ENCODE peak calls at places on chromosomes 2 and 18, in six cellular contexts. One of them, this sample, is unnamed.

GRCh38 chr18:6624271-6624670 is 105.2 kb upstream of the ARHGAP28 start:
- DNase-seq in heart right ventricle: no peak
- DNase-seq in CD4-positive, alpha-beta T cell: no peak
- DNase-seq in KG1: no peak
- DNase-seq in tibial nerve: no peak
- DNase-seq in GDM1: no peak
- DNase-seq in this sample: no peak

GRCh38 chr2:30277582-30277981 is 46.2 kb downstream of the LBH start:
- DNase-seq in heart right ventricle: no peak
- DNase-seq in CD4-positive, alpha-beta T cell: no peak
- DNase-seq in KG1: no peak
- DNase-seq in tibial nerve: no peak
- DNase-seq in GDM1: no peak
- DNase-seq in this sample: no peak

GRCh38 chr2:12047761-12048160 is 301.3 kb downstream of the LPIN1 start:
- DNase-seq in heart right ventricle: no peak
- DNase-seq in CD4-positive, alpha-beta T cell: no peak
- DNase-seq in KG1: no peak
- DNase-seq in tibial nerve: no peak
- DNase-seq in GDM1: no peak
- DNase-seq in this sample: no peak

GRCh38 chr2:212957624-212958023 is 193.8 kb downstream of the IKZF2 start:
- DNase-seq in heart right ventricle: no peak
- DNase-seq in CD4-positive, alpha-beta T cell: no peak
- DNase-seq in KG1: no peak
- DNase-seq in tibial nerve: peak
- DNase-seq in GDM1: no peak
- DNase-seq in this sample: no peak

GRCh38 chr18:77062518-77063003 is 70.0 kb downstream of the MBP start:
- DNase-seq in heart right ventricle: no peak
- DNase-seq in CD4-positive, alpha-beta T cell: peak
- DNase-seq in KG1: peak
- DNase-seq in tibial nerve: no peak
- DNase-seq in GDM1: no peak
- DNase-seq in this sample: no peak

GRCh38 chr2:40658917-40659316 is 207.0 kb upstream of the SLC8A1 start:
- DNase-seq in heart right ventricle: no peak
- DNase-seq in CD4-positive, alpha-beta T cell: no peak
- DNase-seq in KG1: no peak
- DNase-seq in tibial nerve: no peak
- DNase-seq in GDM1: no peak
- DNase-seq in this sample: no peak

GRCh38 chr2:236988216-236988615 is 97.5 kb upstream of the COPS8 start:
- DNase-seq in heart right ventricle: no peak
- DNase-seq in CD4-positive, alpha-beta T cell: no peak
- DNase-seq in KG1: no peak
- DNase-seq in tibial nerve: no peak
- DNase-seq in GDM1: no peak
- DNase-seq in this sample: no peak

GRCh38 chr2:134399096-134399495 is 145.2 kb downstream of the MGAT5 start:
- DNase-seq in heart right ventricle: no peak
- DNase-seq in CD4-positive, alpha-beta T cell: no peak
- DNase-seq in KG1: no peak
- DNase-seq in tibial nerve: no peak
- DNase-seq in GDM1: no peak
- DNase-seq in this sample: no peak

GRCh38 chr2:71452565-71452964 is 796 bp upstream of the DYSF start:
- DNase-seq in heart right ventricle: peak
- DNase-seq in CD4-positive, alpha-beta T cell: no peak
- DNase-seq in KG1: no peak
- DNase-seq in tibial nerve: no peak
- DNase-seq in GDM1: peak
- DNase-seq in this sample: no peak

GRCh38 chr2:220648628-220649027 is 923.5 kb downstream of the EPHA4 start:
- DNase-seq in heart right ventricle: no peak
- DNase-seq in CD4-positive, alpha-beta T cell: no peak
- DNase-seq in KG1: no peak
- DNase-seq in tibial nerve: no peak
- DNase-seq in GDM1: no peak
- DNase-seq in this sample: no peak

GRCh38 chr18:39796413-39796812 is 2158.6 kb upstream of the PIK3C3 start:
- DNase-seq in heart right ventricle: no peak
- DNase-seq in CD4-positive, alpha-beta T cell: no peak
- DNase-seq in KG1: no peak
- DNase-seq in tibial nerve: no peak
- DNase-seq in GDM1: no peak
- DNase-seq in this sample: no peak

GRCh38 chr2:194545978-194546377 is 1111.0 kb upstream of the SLC39A10 start:
- DNase-seq in heart right ventricle: no peak
- DNase-seq in CD4-positive, alpha-beta T cell: no peak
- DNase-seq in KG1: peak
- DNase-seq in tibial nerve: no peak
- DNase-seq in GDM1: no peak
- DNase-seq in this sample: no peak

GRCh38 chr2:64338910-64339500 is 115.0 kb upstream of the LGALSL start:
- DNase-seq in heart right ventricle: no peak
- DNase-seq in CD4-positive, alpha-beta T cell: no peak
- DNase-seq in KG1: no peak
- DNase-seq in tibial nerve: no peak
- DNase-seq in GDM1: no peak
- DNase-seq in this sample: no peak

GRCh38 chr2:84697895-84698294 is 181.6 kb downstream of the DNAH6 start:
- DNase-seq in heart right ventricle: no peak
- DNase-seq in CD4-positive, alpha-beta T cell: no peak
- DNase-seq in KG1: no peak
- DNase-seq in tibial nerve: no peak
- DNase-seq in GDM1: no peak
- DNase-seq in this sample: no peak

This sample was measured in Right ventricle myocardium superior.